ENCODE peak calls at places on chromosomes 12 and 14, in ten cellular contexts. Y is EL; J is breast epithelium; I is HEK293T; O is NCI-H1105 treated with DMSO at 0.1 percent for 48 hours; E is activated naive CD4-positive, alpha-beta T cell; N is myocyte; M is ACHN; X is activated naive CD8-positive, alpha-beta T cell treated with anti-CD3 and anti-CD28 coated beads, Interleukin-2, amount 50 U/mL, for 24 hours; K is stimulated activated CD4-positive, alpha-beta T cell treated with anti-CD3 and anti-CD28 coated beads, Interleukin-12 subunit alpha, Interleukin-12 subunit beta, amount 100 ng/mL, for 48 hours. D is an unnamed sample.

GRCh38 chr12:108801736-108802665 is 55.4 kb downstream of the SSH1 start:
- DNase-seq in X (no peak), K (no peak), J (no peak), I (no peak), M (peak; percentile 93), N (peak; percentile 98), E (no peak), Y (peak; percentile 91), O (no peak), D (peak; percentile 93)

GRCh38 chr14:91371990-91372375 is 45.6 kb downstream of the CCDC88C start:
- DNase-seq in O (no peak), K (no peak), N (no peak), M (no peak), J (no peak), I (no peak), Y (no peak), E (no peak), X (no peak), D (no peak)

GRCh38 chr12:44247588-44247987 is 411.7 kb downstream of the TMEM117 start:
- DNase-seq in O (no peak), Y (no peak), K (no peak), J (no peak), N (no peak), X (no peak), I (no peak), E (no peak), M (peak; percentile 12), D (no peak)

GRCh38 chr12:4086481-4086880 is 187.1 kb upstream of the CCND2 start:
- DNase-seq in O (no peak), E (no peak), Y (no peak), K (no peak), X (no peak), M (no peak), I (no peak), J (no peak), N (no peak), D (no peak)

GRCh38 chr14:90658541-90658967 is 157.7 kb downstream of the TTC7B start:
- DNase-seq in O (no peak), X (no peak), N (peak; percentile 58), Y (peak; percentile 80), K (peak; percentile 12), M (no peak), J (no peak), E (no peak), I (no peak), D (peak; percentile 71)

GRCh38 chr12:124629117-124629516 is 61.7 kb upstream of the NCOR2 start:
- DNase-seq in X (no peak), E (no peak), Y (no peak), N (no peak), M (no peak), J (no peak), I (no peak), K (no peak), O (no peak), D (no peak)

GRCh38 chr12:119113587-119113986 is 65.1 kb upstream of the HSPB8 start:
- DNase-seq in M (no peak), N (no peak), O (peak; percentile 88), E (no peak), K (no peak), I (no peak), X (no peak), Y (no peak), J (no peak), D (no peak)

GRCh38 chr14:63632932-63633514 is 8.6 kb downstream of the WDR89 start:
- DNase-seq in Y (peak; percentile 24), O (peak; percentile 41), K (no peak), X (no peak), M (peak; percentile 54), I (peak; percentile 15), J (no peak), E (no peak), N (peak; percentile 4), D (no peak)

GRCh38 chr12:50387972-50388478 is 8.4 kb downstream of the FAM186A start:
- DNase-seq in J (no peak), I (no peak), O (no peak), K (no peak), Y (no peak), X (no peak), M (no peak), N (no peak), E (no peak), D (no peak)

GRCh38 chr12:48601013-48601756 is 31.3 kb upstream of the LALBA start:
- DNase-seq in J (no peak), M (no peak), O (no peak), Y (peak; percentile 42), K (no peak), I (no peak), E (no peak), X (no peak), N (peak; percentile 29), D (peak; percentile 65)

GRCh38 chr14:72894623-72895378 is 900 bp upstream of the DPF3 start:
- DNase-seq in K (no peak), X (peak; percentile 9), Y (peak; percentile 51), J (no peak), M (peak; percentile 31), I (peak; percentile 57), O (no peak), E (no peak), N (no peak), D (peak; percentile 24)

GRCh38 chr12:59911516-59911915 is 315.7 kb downstream of the SLC16A7 start:
- DNase-seq in X (no peak), J (no peak), Y (no peak), N (no peak), E (no peak), M (no peak), K (no peak), I (no peak), O (no peak), D (no peak)

GRCh38 chr12:109356586-109356985 is 8.9 kb downstream of the MYO1H start:
- DNase-seq in E (no peak), X (no peak), M (no peak), Y (no peak), I (no peak), N (no peak), O (peak; percentile 38), K (no peak), J (no peak), D (no peak)

GRCh38 chr14:41739203-41739602 is 132.5 kb downstream of the LRFN5 start:
- DNase-seq in X (no peak), J (no peak), O (no peak), I (no peak), N (no peak), E (no peak), M (no peak), K (no peak), Y (no peak), D (no peak)

GRCh38 chr12:7142057-7142644 is 12.0 kb downstream of the CLSTN3 start:
- DNase-seq in N (peak; percentile 68), K (peak; percentile 35), I (peak; percentile 72), Y (peak; percentile 56), X (peak; percentile 64), J (no peak), M (peak; percentile 70), E (no peak), O (peak; percentile 41), D (peak; percentile 52)

GRCh38 chr12:119725523-119725922 is 57.6 kb downstream of the PRKAB1 start:
- DNase-seq in Y (no peak), N (no peak), J (no peak), M (no peak), X (no peak), K (no peak), I (no peak), O (no peak), E (no peak), D (peak; percentile 10)

GRCh38 chr12:62260733-62261683 is 804 bp downstream of the USP15 start:
- DNase-seq in X (peak; percentile 48), I (peak; percentile 38), K (peak; percentile 18), E (peak; percentile 24), J (no peak), N (peak; percentile 60), O (peak; percentile 9), M (peak; percentile 73), Y (peak; percentile 48), D (peak; percentile 50)

GRCh38 chr12:119624971-119625370 is 31.4 kb downstream of the TMEM233 start:
- DNase-seq in J (no peak), I (no peak), N (peak; percentile 73), E (no peak), X (no peak), M (no peak), O (peak; percentile 92), Y (no peak), K (no peak), D (no peak)

D was measured in iris pigment epithelial cell.